ENCODE peak calls at places on chromosomes 3 and 15, in ten cellular contexts. X, L, U, Q, Y, B, I, J, K and A are unnamed samples.
A peak's percentile ranks its signal among the peaks of the same experiment; 100 is the strongest.

GRCh38 chr3:161274691-161275298 is 53.7 kb downstream of the NMD3 start:
- DNase-seq in U (no peak), X (peak; percentile 22), Y (peak; percentile 18), K (peak; percentile 42), B (peak; percentile 52), I (no peak), L (no peak), Q (peak; percentile 43), J (peak; percentile 18), A (peak; percentile 50)

GRCh38 chr3:14758297-14758696 is 60.5 kb upstream of the FGD5 start:
- DNase-seq in Y (no peak), J (no peak), L (no peak), B (no peak), U (no peak), Q (no peak), X (no peak), I (no peak), K (no peak), A (no peak)

GRCh38 chr3:187063286-187064081 is 75.8 kb downstream of the RPL39L start:
- DNase-seq in U (no peak), Y (no peak), J (no peak), L (no peak), Q (peak; percentile 72), B (peak; percentile 19), K (no peak), X (peak; percentile 20), I (no peak), A (peak; percentile 38)

GRCh38 chr15:52427804-52428203 is 100.9 kb downstream of the MYO5A start:
- DNase-seq in Q (no peak), U (peak; percentile 40), X (no peak), Y (no peak), B (peak; percentile 48), I (no peak), L (no peak), K (no peak), J (no peak), A (no peak)

GRCh38 chr3:185558395-185558794 is 6.0 kb upstream of the LIPH start:
- DNase-seq in Q (peak; percentile 92), J (no peak), I (no peak), L (no peak), Y (peak; percentile 85), U (no peak), X (no peak), K (peak; percentile 70), B (no peak), A (no peak)

GRCh38 chr3:54909236-54909635 is 18.6 kb downstream of the LRTM1 start:
- DNase-seq in Q (no peak), J (no peak), Y (no peak), U (no peak), I (no peak), L (no peak), B (peak; percentile 41), X (no peak), K (no peak), A (no peak)

GRCh38 chr3:52047295-52047960 is 8.9 kb downstream of the DUSP7 start:
- DNase-seq in I (no peak), Y (no peak), B (no peak), U (no peak), J (no peak), L (no peak), X (no peak), K (no peak), Q (peak; percentile 52), A (no peak)

GRCh38 chr3:100024520-100025303 is 89.6 kb downstream of the FILIP1L start:
- DNase-seq in I (no peak), X (no peak), K (no peak), B (no peak), U (peak; percentile 33), L (no peak), Y (no peak), J (no peak), Q (no peak), A (no peak)

GRCh38 chr3:64604313-64604712 is 83.5 kb downstream of the ADAMTS9 start:
- DNase-seq in L (no peak), X (no peak), B (no peak), U (no peak), Q (no peak), I (no peak), J (no peak), Y (no peak), K (no peak), A (no peak)

GRCh38 chr3:111924283-111924682 is 54.5 kb upstream of the ABHD10 start:
- DNase-seq in B (no peak), I (peak; percentile 70), U (no peak), Q (peak; percentile 60), J (no peak), L (no peak), X (no peak), K (peak; percentile 85), Y (peak; percentile 39), A (no peak)

GRCh38 chr3:77460326-77460725 is 420.4 kb downstream of the ROBO2 start:
- DNase-seq in U (no peak), J (no peak), K (no peak), B (no peak), Y (no peak), L (no peak), I (no peak), X (no peak), Q (no peak), A (no peak)

GRCh38 chr3:36227982-36228381 is 152.3 kb upstream of the STAC start:
- DNase-seq in J (no peak), Y (no peak), K (no peak), X (no peak), U (no peak), L (no peak), I (no peak), B (peak; percentile 30), Q (no peak), A (no peak)

GRCh38 chr15:28125673-28126651 is 26.8 kb upstream of the OCA2 start:
- DNase-seq in Q (no peak), I (peak; percentile 7), U (no peak), L (no peak), B (no peak), Y (no peak), X (peak; percentile 55), K (no peak), J (peak; percentile 54), A (no peak)

GRCh38 chr3:101816215-101817149 is 32.8 kb upstream of the NFKBIZ start:
- DNase-seq in I (no peak), J (no peak), Y (no peak), X (no peak), U (no peak), Q (no peak), K (no peak), L (no peak), B (no peak), A (no peak)

GRCh38 chr15:40054746-40055575 is 16.0 kb upstream of the SRP14 start:
- DNase-seq in X (no peak), K (peak; percentile 83), J (no peak), B (no peak), L (no peak), U (no peak), Q (peak; percentile 94), Y (peak; percentile 72), I (peak; percentile 66), A (no peak)

GRCh38 chr3:143480306-143480852 is 360.8 kb downstream of the CHST2 start:
- DNase-seq in X (no peak), J (no peak), L (no peak), B (no peak), U (no peak), K (no peak), Q (no peak), Y (no peak), I (no peak), A (no peak)

GRCh38 chr3:29349049-29349448 is 68.2 kb downstream of the RBMS3 start:
- DNase-seq in L (no peak), X (no peak), B (no peak), Q (no peak), J (no peak), I (no peak), U (no peak), K (no peak), Y (no peak), A (no peak)

GRCh38 chr3:141619450-141619849 is 118.6 kb upstream of the RNF7 start:
- DNase-seq in Q (no peak), L (no peak), K (no peak), B (no peak), U (no peak), J (no peak), Y (no peak), I (no peak), X (no peak), A (no peak)
- H3K27me3 ChIP-seq in Q (no peaks in the 10 kb centered on the region), L (no peaks in the 10 kb centered on the region), K (no peaks in the 10 kb centered on the region), B (no peaks in the 10 kb centered on the region), U (no peaks in the 10 kb centered on the region), J (no peaks in the 10 kb centered on the region), Y (no peaks in the 10 kb centered on the region), I (no peaks in the 10 kb centered on the region), X (no peaks in the 10 kb centered on the region), A (no peaks in the 10 kb centered on the region)

GRCh38 chr3:124796477-124796876 is 66.2 kb downstream of the UMPS start:
- DNase-seq in K (no peak), J (no peak), Y (no peak), B (no peak), X (no peak), L (peak; percentile 73), U (no peak), I (no peak), Q (no peak), A (no peak)
- H3K27ac ChIP-seq in K (no peak overlapping the region), J (no peak overlapping the region), Y (no peak overlapping the region), B (no peak overlapping the region), X (no peak overlapping the region), L (no peak overlapping the region), U (no peak overlapping the region), I (no peak overlapping the region), Q (no peak overlapping the region), A (no peak overlapping the region)

DNA sequence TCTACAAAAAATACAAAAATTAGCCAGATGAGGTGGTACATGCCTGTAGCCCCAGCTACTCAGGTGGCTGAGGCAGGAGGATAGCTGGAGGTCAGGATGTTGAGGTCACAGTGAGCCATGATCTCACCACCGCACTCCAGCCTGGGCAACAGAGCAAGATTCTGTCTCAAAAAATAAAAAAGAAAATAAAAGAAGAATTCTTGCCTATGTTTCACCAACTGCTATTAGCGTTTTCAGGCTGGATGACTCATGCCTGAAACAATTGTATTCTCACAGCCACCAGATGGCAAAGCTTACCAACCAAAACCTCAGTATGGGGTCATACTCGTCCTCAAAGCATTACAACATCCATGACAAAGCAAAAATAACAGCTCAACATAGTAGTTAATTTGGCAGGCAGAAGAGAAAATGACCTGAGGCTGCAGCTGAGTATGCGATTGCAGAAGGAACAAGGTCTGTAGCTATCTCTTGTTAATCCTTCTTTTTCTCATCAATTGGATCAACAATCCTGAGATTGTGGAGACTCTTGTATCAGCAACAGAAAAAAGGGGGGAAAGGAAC is 52.2 kb downstream of the TP53BP1 start:
- DNase-seq in L (no peak), I (no peak), Q (peak; percentile 55), J (peak; percentile 29), U (peak; percentile 39), B (peak; percentile 35), K (peak; percentile 16), X (peak; percentile 39), Y (peak; percentile 7), A (no peak)
- H3K9me3 ChIP-seq in L (no peaks in the 10 kb centered on the region), I (no peaks in the 10 kb centered on the region), Q (no peaks in the 10 kb centered on the region), J (no peaks in the 10 kb centered on the region), U (no peaks in the 10 kb centered on the region), B (no peaks in the 10 kb centered on the region), K (no peaks in the 10 kb centered on the region), X (no peaks in the 10 kb centered on the region), Y (no peaks in the 10 kb centered on the region), A (no peaks in the 10 kb centered on the region)

DNA sequence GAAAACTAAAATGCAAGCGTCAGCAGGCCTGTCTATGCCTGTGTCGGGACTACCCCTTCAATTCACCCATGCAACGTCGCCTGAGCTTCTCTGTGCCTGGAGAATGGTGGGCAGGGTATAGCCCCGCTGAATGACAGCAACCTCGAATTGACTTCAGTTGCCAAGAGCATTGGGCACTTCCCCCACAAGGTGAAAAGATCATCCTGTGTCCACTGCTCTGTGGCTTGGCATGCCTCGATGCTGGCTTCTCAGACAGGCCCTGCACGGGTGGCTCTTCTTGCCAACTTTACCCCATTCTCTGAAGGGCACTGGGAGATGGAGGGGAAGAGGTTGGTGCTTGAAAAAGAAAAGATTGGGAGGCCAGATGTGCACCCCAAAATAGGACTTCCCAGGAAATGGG is 3.3 kb downstream of the SLC6A1 start:
- DNase-seq in J (no peak), I (no peak), U (no peak), K (no peak), B (no peak), X (no peak), Y (no peak), Q (no peak), L (no peak), A (no peak)
- H3K27me3 ChIP-seq in J (peaks cover 77% of the 10 kb centered on the region), I (peaks cover 19% of the 10 kb centered on the region), U (no peaks in the 10 kb centered on the region), K (no peaks in the 10 kb centered on the region), B (peaks cover 28% of the 10 kb centered on the region), X (peaks cover 13% of the 10 kb centered on the region), Y (peaks cover 80% of the 10 kb centered on the region), Q (peaks cover 94% of the 10 kb centered on the region), L (peaks cover 31% of the 10 kb centered on the region), A (peaks cover 6% of the 10 kb centered on the region)